ENCODE peak calls at places on chromosomes 13 and 19, in five cellular contexts. W, J, K, P and Z are unnamed samples.

GRCh38 chr13:71879129-71879535 is 12.1 kb upstream of the DACH1 start:
- DNase-seq in P (no peak), J (peak; percentile 81), K (no peak), W (peak; percentile 30), Z (peak; percentile 75)

GRCh38 chr13:29969286-29969685 is 118.9 kb upstream of the UBL3 start:
- DNase-seq in W (no peak), K (no peak), P (no peak), J (no peak), Z (no peak)

GRCh38 chr13:25977216-25977615 is 74.6 kb downstream of the SHISA2 start:
- DNase-seq in K (no peak), P (no peak), W (peak; percentile 59), J (peak; percentile 93), Z (no peak)

GRCh38 chr19:50314724-50315700 is 14.2 kb downstream of the KCNC3 start:
- DNase-seq in K (no peak), P (no peak), W (no peak), J (peak; percentile 73), Z (no peak)

GRCh38 chr19:44890366-44891015 is 563 bp upstream of the TOMM40 start:
- DNase-seq in K (peak; percentile 100), W (peak; percentile 100), J (peak; percentile 100), P (no peak), Z (peak; percentile 100)

GRCh38 chr19:46213806-46214205 is 15.7 kb upstream of the IGFL1 start:
- DNase-seq in J (no peak), P (no peak), W (no peak), K (no peak), Z (no peak)

GRCh38 chr19:58578430-58578925 is 5.3 kb upstream of the MZF1 start:
- DNase-seq in K (no peak), J (no peak), P (no peak), W (no peak), Z (no peak)

GRCh38 chr19:39671739-39672363 is 16.1 kb downstream of the LGALS16 start:
- DNase-seq in P (peak; percentile 29), J (peak; percentile 88), K (no peak), W (peak; percentile 52), Z (peak; percentile 52)

GRCh38 chr13:69389899-69390298 is 717.7 kb upstream of the ATXN8OS start:
- DNase-seq in P (no peak), W (no peak), K (no peak), J (no peak), Z (no peak)

GRCh38 chr19:51751655-51752054 is at the start of gene FPR1:
- DNase-seq in P (no peak), W (no peak), K (peak; percentile 4), J (no peak), Z (no peak)

GRCh38 chr19:850221-850978 is 1.7 kb upstream of the ELANE start:
- DNase-seq in K (no peak), P (peak; percentile 83), J (peak; percentile 65), W (no peak), Z (peak; percentile 35)

GRCh38 chr13:39415003-39415402 is 188.0 kb downstream of the LHFPL6 start:
- DNase-seq in P (no peak), J (no peak), K (no peak), W (no peak), Z (peak; percentile 5)

GRCh38 chr19:55563261-55563690 is 17.4 kb downstream of the ZNF579 start:
- DNase-seq in J (no peak), W (peak; percentile 80), P (peak; percentile 87), K (no peak), Z (peak; percentile 68)

GRCh38 chr13:69107436-69107835 is 1000.2 kb upstream of the ATXN8OS start:
- DNase-seq in J (no peak), W (no peak), P (no peak), K (no peak), Z (no peak)

GRCh38 chr19:36604656-36605100 is 435 bp upstream of the ZNF382 start:
- DNase-seq in K (peak; percentile 45), J (peak; percentile 24), P (peak; percentile 44), W (no peak), Z (peak; percentile 24)

GRCh38 chr19:55820037-55820436 is 11.8 kb downstream of the NLRP11 start:
- DNase-seq in J (no peak), W (no peak), K (no peak), P (no peak), Z (no peak)

GRCh38 chr13:34358811-34359513 is 541.0 kb downstream of the RFC3 start:
- DNase-seq in K (no peak), P (no peak), J (no peak), W (peak; percentile 47), Z (peak; percentile 4)

GRCh38 chr19:46579286-46579944 is 21.7 kb upstream of the CALM3 start:
- DNase-seq in W (no peak), J (peak; percentile 88), K (no peak), P (no peak), Z (no peak)

GRCh38 chr13:112481458-112481857 is 105.3 kb downstream of the SPACA7 start:
- DNase-seq in K (no peak), W (no peak), J (no peak), P (no peak), Z (no peak)

GRCh38 chr19:34960940-34961679 is 2.9 kb downstream of the ZNF792 start:
- DNase-seq in W (no peak), K (no peak), P (no peak), J (no peak), Z (no peak)

GRCh38 chr19:55341191-55342043 is 1.7 kb downstream of the KMT5C start:
- DNase-seq in W (no peak), J (peak; percentile 92), P (peak; percentile 77), K (peak; percentile 8), Z (peak; percentile 62)

GRCh38 chr19:45347570-45348366 is 7.2 kb downstream of the KLC3 start:
- DNase-seq in K (no peak), J (no peak), W (no peak), P (no peak), Z (no peak)

GRCh38 chr13:99033814-99034213 is 56.0 kb upstream of the DOCK9 start:
- DNase-seq in K (no peak), J (peak; percentile 51), W (peak; percentile 32), P (no peak), Z (peak; percentile 26)

GRCh38 chr19:1102407-1103106 is 1.2 kb upstream of the GPX4 start:
- DNase-seq in W (peak; percentile 96), J (no peak), P (peak; percentile 64), K (no peak), Z (peak; percentile 91)

GRCh38 chr19:14127176-14127575 is 9.2 kb downstream of the ASF1B start:
- DNase-seq in W (no peak), K (no peak), P (no peak), J (no peak), Z (no peak)

GRCh38 chr13:36051082-36051481 is 80.1 kb downstream of the DCLK1 start:
- DNase-seq in W (no peak), K (no peak), J (no peak), P (no peak), Z (no peak)

GRCh38 chr19:41000310-41000737 is 9.2 kb downstream of the CYP2B6 start:
- DNase-seq in P (peak; percentile 61), W (no peak), J (no peak), K (no peak), Z (peak; percentile 60)

GRCh38 chr13:98476538-98476966 is 100.4 kb downstream of the STK24 start:
- DNase-seq in K (no peak), P (peak; percentile 66), J (peak; percentile 45), W (peak; percentile 37), Z (peak; percentile 64)

GRCh38 chr13:108705031-108705430 is 75.6 kb downstream of the MYO16 start:
- DNase-seq in J (no peak), P (no peak), W (no peak), K (no peak), Z (no peak)

GRCh38 chr13:102978168-102978567 is 88.0 kb downstream of the SLC10A2 start:
- DNase-seq in W (peak; percentile 4), J (no peak), P (no peak), K (no peak), Z (no peak)

GRCh38 chr19:48290341-48290922 is 20.6 kb downstream of the ZNF114 start:
- DNase-seq in K (no peak), J (peak; percentile 90), W (peak; percentile 65), P (no peak), Z (no peak)

GRCh38 chr13:73656863-73657262 is 477.3 kb downstream of the KLF12 start:
- DNase-seq in P (no peak), K (no peak), J (no peak), W (no peak), Z (no peak)

GRCh38 chr13:112748947-112749346 is 59.1 kb downstream of the ATP11A start:
- DNase-seq in P (no peak), W (no peak), J (no peak), K (no peak), Z (no peak)

GRCh38 chr13:113953561-113953960 is 20.3 kb downstream of the C13orf46 start:
- DNase-seq in P (no peak), K (no peak), J (no peak), W (no peak), Z (no peak)

GRCh38 chr13:66222926-66223325 is 1007.2 kb downstream of the PCDH9 start:
- DNase-seq in W (no peak), J (no peak), K (no peak), P (no peak), Z (no peak)

GRCh38 chr19:18777725-18778389 is 13.2 kb downstream of the COMP start:
- DNase-seq in K (no peak), W (no peak), J (no peak), P (no peak), Z (no peak)